ENCODE peak calls at places on chromosomes 6 and 20, in four cellular contexts. P is fibroblast of lung, Z is SJCRH30, G is cardiac muscle cell. J is an unnamed sample.

GRCh38 chr6:125944434-125944816 is 12.1 kb upstream of the HINT3 start:
- DNase-seq in G (no peak), Z (no peak), P (peak), J (no peak)

GRCh38 chr6:43213431-43213830 is 15.8 kb downstream of the DNPH1 start:
- DNase-seq in G (no peak), P (no peak), Z (no peak), J (no peak)

GRCh38 chr6:145863988-145864616 is 49.5 kb upstream of the FBXO30 start:
- DNase-seq in G (no peak), P (no peak), Z (no peak), J (no peak)

GRCh38 chr6:110036408-110037302 is 58.5 kb downstream of the GPR6 start:
- DNase-seq in Z (no peak), G (no peak), P (no peak), J (no peak)

GRCh38 chr6:78995946-78996345 is 82.1 kb downstream of the PHIP start:
- DNase-seq in P (peak), G (no peak), Z (no peak), J (no peak)

GRCh38 chr6:42392871-42393270 is 58.9 kb downstream of the TRERF1 start:
- DNase-seq in P (no peak), G (no peak), Z (no peak), J (no peak)

GRCh38 chr6:125050663-125051318 is 88.6 kb downstream of the RNF217 start:
- DNase-seq in Z (no peak), P (no peak), G (no peak), J (peak)

GRCh38 chr20:9389321-9389720 is 125.1 kb upstream of the LAMP5 start:
- DNase-seq in P (no peak), G (no peak), Z (no peak), J (no peak)

GRCh38 chr6:43776115-43776798 is 6.2 kb downstream of the VEGFA start:
- DNase-seq in G (no peak), P (no peak), Z (no peak), J (no peak)

GRCh38 chr20:57860576-57860975 is 150.8 kb upstream of the PMEPA1 start:
- DNase-seq in P (no peak), G (no peak), Z (peak), J (no peak)

GRCh38 chr20:3808141-3808479 is 12.0 kb downstream of the CDC25B start:
- DNase-seq in P (peak), G (no peak), Z (peak), J (peak)

GRCh38 chr20:36628076-36628475 is 17.9 kb downstream of the SLA2 start:
- DNase-seq in Z (no peak), G (no peak), P (no peak), J (no peak)

GRCh38 chr6:163942790-163943189 is 528.3 kb downstream of the QKI start:
- DNase-seq in G (no peak), Z (no peak), P (no peak), J (no peak)

GRCh38 chr6:163946437-163946836 is 531.9 kb downstream of the QKI start:
- DNase-seq in P (no peak), G (no peak), Z (no peak), J (no peak)

GRCh38 chr6:163945813-163946212 is 531.3 kb downstream of the QKI start:
- DNase-seq in G (no peak), P (no peak), Z (no peak), J (no peak)

GRCh38 chr6:163943647-163944395 is 529.3 kb downstream of the QKI start:
- DNase-seq in G (peak), P (peak), Z (peak), J (peak)

GRCh38 chr6:163944897-163945296 is 530.4 kb downstream of the QKI start:
- DNase-seq in G (no peak), Z (peak), P (no peak), J (peak)
- H3K27ac ChIP-seq in G (no peak), Z (no peak), P (no peak), J (no peak)

DNA sequence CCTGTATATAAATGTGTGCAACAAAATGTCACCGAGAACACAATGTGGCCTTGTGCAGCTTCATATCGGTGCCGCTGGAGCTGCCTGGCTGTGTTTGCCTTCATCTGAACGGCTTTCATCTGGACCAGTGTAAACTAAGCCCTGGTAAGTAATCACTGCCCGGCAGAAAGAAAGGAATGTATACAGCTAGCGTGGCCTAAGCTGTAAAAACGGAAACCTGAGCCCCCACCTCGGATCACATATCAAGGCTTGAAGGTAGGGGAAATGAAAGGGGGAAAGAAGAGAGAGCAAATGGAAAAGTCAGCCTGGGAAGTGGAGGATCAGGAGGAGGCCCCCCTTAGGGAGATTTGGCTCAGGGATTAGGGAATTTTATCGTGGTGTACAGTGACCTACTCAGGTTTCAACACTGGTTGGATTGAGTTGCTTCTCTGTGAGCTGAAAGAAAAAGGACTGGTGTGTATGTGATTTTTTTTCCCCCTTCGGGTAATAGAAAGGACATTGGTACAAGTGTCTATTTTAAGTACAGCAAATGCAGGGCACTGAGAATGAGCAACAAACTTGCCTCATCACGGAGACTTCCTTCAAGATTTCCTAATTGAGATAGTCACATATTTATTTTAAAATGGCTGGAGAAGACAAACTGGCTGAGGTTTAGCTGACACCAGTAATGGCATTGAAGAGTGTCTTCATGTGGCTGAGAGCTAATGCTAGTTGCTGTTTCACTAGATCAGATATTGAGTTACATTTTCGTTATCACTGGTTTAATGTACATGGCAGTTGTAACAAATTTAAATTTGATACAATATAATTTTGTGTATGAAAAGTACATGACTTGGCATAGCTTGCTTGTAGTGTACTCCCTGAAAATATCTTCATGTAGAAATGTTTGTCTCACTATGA is 3.5 kb downstream of the SOBP start:
- DNase-seq in P (peak), G (peak), Z (peak), J (no peak)
- H3K4me3 ChIP-seq in P (peak), G (peak), Z (peak), J (no peak)

DNA sequence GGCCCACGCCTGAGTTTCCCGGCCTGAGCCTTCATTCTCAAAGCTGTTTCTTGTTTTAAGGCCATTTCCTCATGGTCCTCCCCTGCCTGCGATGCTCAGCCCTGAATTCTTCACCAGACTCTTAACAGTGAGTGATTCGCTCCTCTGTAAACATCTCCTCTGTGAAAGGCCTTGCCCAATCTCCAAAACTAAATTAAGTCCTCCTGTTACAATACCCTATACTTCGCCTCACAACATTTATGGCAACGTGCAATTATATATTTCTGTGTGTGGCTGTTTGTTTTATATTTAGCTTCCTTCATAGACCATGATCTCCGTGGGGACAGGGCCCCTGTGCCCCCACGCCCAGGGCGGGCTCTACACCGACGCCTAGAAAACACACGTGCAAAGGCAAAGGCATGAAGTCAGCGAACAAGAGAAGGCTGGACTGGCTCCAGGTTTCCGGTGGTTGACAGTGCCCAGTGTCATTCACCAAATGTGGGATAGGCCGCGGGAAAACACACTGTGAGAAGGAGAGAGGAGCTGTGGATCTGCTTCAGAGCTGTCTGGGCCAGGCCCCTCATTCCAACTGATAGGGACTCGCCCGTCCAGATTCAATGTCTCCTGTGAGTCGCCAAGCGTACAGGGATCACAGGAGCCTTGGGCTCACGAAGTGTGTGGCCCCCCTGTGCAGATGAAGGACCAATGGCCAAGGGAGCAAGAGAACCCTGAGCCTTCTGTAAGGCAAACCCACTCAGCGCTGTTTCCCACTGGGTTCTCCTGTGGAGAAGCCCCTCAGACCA is 268.0 kb downstream of the ERMARD start:
- DNase-seq in P (no peak), Z (no peak), G (no peak), J (no peak)
- H3K27ac ChIP-seq in P (no peak), Z (no peak), G (no peak), J (no peak)

GRCh38 chr6:165655191-165655590 is 7.8 kb downstream of the PDE10A start:
- DNase-seq in G (no peak), P (no peak), Z (no peak), J (no peak)

GRCh38 chr6:165653607-165654006 is 9.4 kb downstream of the PDE10A start:
- DNase-seq in P (no peak), Z (no peak), G (no peak), J (no peak)

GRCh38 chr6:165654144-165654543 is 8.9 kb downstream of the PDE10A start:
- DNase-seq in P (no peak), G (no peak), Z (no peak), J (no peak)

GRCh38 chr6:165653196-165653595 is 9.8 kb downstream of the PDE10A start:
- DNase-seq in Z (no peak), P (peak), G (no peak), J (no peak)

GRCh38 chr6:165652766-165653165 is 10.3 kb downstream of the PDE10A start:
- DNase-seq in P (no peak), Z (no peak), G (no peak), J (no peak)
- H3K4me3 ChIP-seq in P (no peak), Z (no peak), G (no peak), J (no peak)

GRCh38 chr20:32040142-32040953 is 11.7 kb upstream of the HCK start:
- DNase-seq in Z (peak), G (peak), P (no peak), J (no peak)
- H3K27ac ChIP-seq in Z (no peak), G (peak), P (no peak), J (no peak)

GRCh38 chr6:3825331-3825831 is 23.8 kb upstream of the FAM50B start:
- DNase-seq in P (peak), Z (peak), G (no peak), J (no peak)

GRCh38 chr6:3823671-3824070 is 25.5 kb upstream of the FAM50B start:
- DNase-seq in G (no peak), Z (no peak), P (no peak), J (no peak)

GRCh38 chr6:3829285-3829684 is 19.9 kb upstream of the FAM50B start:
- DNase-seq in G (no peak), P (peak), Z (no peak), J (no peak)

GRCh38 chr6:3822747-3823445 is 26.3 kb upstream of the FAM50B start:
- DNase-seq in Z (peak), P (peak), G (no peak), J (no peak)

GRCh38 chr6:3825851-3826581 is 23.2 kb upstream of the FAM50B start:
- DNase-seq in G (no peak), P (peak), Z (peak), J (peak)
- H3K4me3 ChIP-seq in G (no peak), P (no peak), Z (peak), J (no peak)

J was measured in A673.